ENCODE peak calls at places on chromosomes 16 and 17, in nine cellular contexts. A is tibial nerve; V is IMR-90; E is keratinocyte; Q is CD4-positive, alpha-beta T cell; Y is CD8-positive, alpha-beta T cell; W is ovary; C is GM13977; P is HCT116. U is an unnamed sample.

GRCh38 chr16:81543571-81543970 is 99.0 kb downstream of the CMIP start:
- DNase-seq in A (no peak), V (peak), E (no peak), Q (no peak), Y (no peak), W (no peak), C (no peak), P (no peak), U (no peak)

GRCh38 chr17:75327757-75328156 is 38.5 kb upstream of the SLC25A19 start:
- DNase-seq in A (no peak), V (no peak), E (no peak), Q (no peak), Y (no peak), W (no peak), C (no peak), P (no peak), U (no peak)

GRCh38 chr17:74359916-74360315 is 1.8 kb downstream of the BTBD17 start:
- DNase-seq in A (no peak), V (no peak), E (no peak), Q (no peak), Y (no peak), W (no peak), C (no peak), P (no peak), U (no peak)

GRCh38 chr16:1363501-1364041 is 11.8 kb downstream of the GNPTG start:
- DNase-seq in A (no peak), V (peak), E (no peak), Q (peak), Y (peak), W (no peak), C (peak), P (peak), U (peak)

GRCh38 chr17:80922580-80923160 is 69.0 kb upstream of the CHMP6 start:
- DNase-seq in A (no peak), V (no peak), E (no peak), Q (no peak), Y (no peak), W (no peak), C (no peak), P (no peak), U (no peak)

GRCh38 chr17:19939993-19940721 is 37.5 kb downstream of the AKAP10 start:
- DNase-seq in A (no peak), V (no peak), E (no peak), Q (no peak), Y (no peak), W (no peak), C (no peak), P (no peak), U (no peak)

GRCh38 chr16:51896013-51896412 is 650.9 kb downstream of the TOX3 start:
- DNase-seq in A (no peak), V (no peak), E (no peak), Q (no peak), Y (no peak), W (no peak), C (no peak), P (no peak), U (no peak)

GRCh38 chr17:33127706-33128105 is 136.1 kb downstream of the SPACA3 start:
- DNase-seq in A (no peak), V (no peak), E (peak), Q (no peak), Y (no peak), W (no peak), C (no peak), P (no peak), U (no peak)

GRCh38 chr17:56778898-56779297 is 54.8 kb downstream of the C17orf67 start:
- DNase-seq in A (no peak), V (no peak), E (no peak), Q (no peak), Y (no peak), W (no peak), C (no peak), P (no peak), U (no peak)

GRCh38 chr16:85365120-85365519 is 248.0 kb upstream of the GSE1 start:
- DNase-seq in A (no peak), V (no peak), E (no peak), Q (no peak), Y (no peak), W (no peak), C (no peak), P (no peak), U (no peak)

GRCh38 chr16:278863-279366 is 1.5 kb upstream of the ARHGDIG start:
- DNase-seq in A (no peak), V (peak), E (no peak), Q (no peak), Y (peak), W (no peak), C (peak), P (no peak), U (no peak)

GRCh38 chr17:40095944-40096791 is 4.2 kb downstream of the NR1D1 start:
- DNase-seq in A (no peak), V (peak), E (no peak), Q (peak), Y (peak), W (peak), C (peak), P (no peak), U (peak)

GRCh38 chr17:37300683-37301082 is 75.1 kb upstream of the C17orf78 start:
- DNase-seq in A (no peak), V (no peak), E (no peak), Q (no peak), Y (no peak), W (no peak), C (no peak), P (no peak), U (no peak)

GRCh38 chr17:81030726-81031570 is 4.0 kb upstream of the BAIAP2 start:
- DNase-seq in A (no peak), V (no peak), E (no peak), Q (no peak), Y (no peak), W (no peak), C (no peak), P (no peak), U (no peak)

GRCh38 chr17:63070031-63070430 is 104.0 kb downstream of the TANC2 start:
- DNase-seq in A (no peak), V (peak), E (no peak), Q (no peak), Y (no peak), W (no peak), C (no peak), P (no peak), U (no peak)

GRCh38 chr16:50399411-50399810 is 30.6 kb upstream of the BRD7 start:
- DNase-seq in A (no peak), V (no peak), E (no peak), Q (no peak), Y (no peak), W (no peak), C (no peak), P (no peak), U (no peak)

GRCh38 chr16:70526403-70526802 is 2.8 kb downstream of the SF3B3 start:
- DNase-seq in A (no peak), V (no peak), E (no peak), Q (no peak), Y (no peak), W (no peak), C (no peak), P (no peak), U (no peak)

GRCh38 chr17:73189417-73190099 is 3.3 kb upstream of the COG1 start:
- DNase-seq in A (no peak), V (peak), E (no peak), Q (no peak), Y (no peak), W (no peak), C (peak), P (peak), U (no peak)

GRCh38 chr16:85393674-85394510 is 219.2 kb upstream of the GSE1 start:
- DNase-seq in A (peak), V (peak), E (no peak), Q (peak), Y (peak), W (peak), C (peak), P (no peak), U (peak)

GRCh38 chr16:86604436-86605220 is 26.3 kb downstream of the FOXL1 start:
- DNase-seq in A (no peak), V (no peak), E (no peak), Q (peak), Y (peak), W (no peak), C (peak), P (no peak), U (no peak)

GRCh38 chr16:24523569-24523968 is 15.8 kb upstream of the RBBP6 start:
- DNase-seq in A (no peak), V (no peak), E (no peak), Q (no peak), Y (no peak), W (no peak), C (no peak), P (no peak), U (no peak)

GRCh38 chr16:11800385-11800718 is 3.3 kb upstream of the ZC3H7A start:
- DNase-seq in A (no peak), V (no peak), E (no peak), Q (no peak), Y (no peak), W (no peak), C (no peak), P (no peak), U (no peak)

GRCh38 chr16:54123766-54124165 is 162.8 kb downstream of the IRX3 start:
- DNase-seq in A (no peak), V (no peak), E (no peak), Q (no peak), Y (no peak), W (no peak), C (no peak), P (no peak), U (no peak)

GRCh38 chr16:90046971-90047713 is 27.9 kb upstream of the DBNDD1 start:
- DNase-seq in A (peak), V (peak), E (no peak), Q (no peak), Y (no peak), W (peak), C (peak), P (no peak), U (no peak)

GRCh38 chr16:17476414-17477259 is 5.9 kb upstream of the XYLT1 start:
- DNase-seq in A (no peak), V (peak), E (peak), Q (peak), Y (peak), W (peak), C (peak), P (peak), U (no peak)

GRCh38 chr17:40474419-40475002 is 26.9 kb downstream of the TNS4 start:
- DNase-seq in A (no peak), V (no peak), E (peak), Q (no peak), Y (no peak), W (peak), C (no peak), P (no peak), U (no peak)

GRCh38 chr17:51165680-51166197 is 472 bp upstream of the NME2 start:
- DNase-seq in A (no peak), V (peak), E (no peak), Q (no peak), Y (peak), W (no peak), C (no peak), P (no peak), U (no peak)

GRCh38 chr16:11857161-11857560 is 5.8 kb upstream of the RSL1D1 start:
- DNase-seq in A (no peak), V (peak), E (no peak), Q (no peak), Y (no peak), W (no peak), C (no peak), P (no peak), U (no peak)

GRCh38 chr17:64003526-64004121 is 5.5 kb downstream of the PRR29 start:
- DNase-seq in A (no peak), V (no peak), E (no peak), Q (no peak), Y (no peak), W (no peak), C (peak), P (no peak), U (no peak)

GRCh38 chr17:49969134-49969759 is at the start of gene DLX4:
- DNase-seq in A (no peak), V (no peak), E (no peak), Q (no peak), Y (peak), W (no peak), C (peak), P (no peak), U (no peak)

GRCh38 chr16:7333326-7333725 is 681 bp downstream of the RBFOX1 start:
- DNase-seq in A (no peak), V (no peak), E (no peak), Q (no peak), Y (no peak), W (no peak), C (no peak), P (no peak), U (no peak)

GRCh38 chr16:73531021-73531420 is 483.1 kb upstream of the ZFHX3 start:
- DNase-seq in A (no peak), V (no peak), E (no peak), Q (no peak), Y (no peak), W (no peak), C (no peak), P (no peak), U (no peak)

GRCh38 chr17:12081720-12082119 is 61.0 kb downstream of the MAP2K4 start:
- DNase-seq in A (no peak), V (no peak), E (no peak), Q (no peak), Y (no peak), W (no peak), C (no peak), P (no peak), U (no peak)

GRCh38 chr16:53085539-53086450 is 31.0 kb downstream of the CHD9 start:
- DNase-seq in A (no peak), V (no peak), E (no peak), Q (no peak), Y (no peak), W (peak), C (no peak), P (no peak), U (no peak)

GRCh38 chr16:31181102-31181830 is 1.3 kb downstream of the FUS start:
- DNase-seq in A (peak), V (peak), E (no peak), Q (no peak), Y (peak), W (peak), C (no peak), P (no peak), U (peak)

GRCh38 chr17:77329741-77330531 is 189.2 kb downstream of the SEC14L1 start:
- DNase-seq in A (peak), V (no peak), E (no peak), Q (peak), Y (no peak), W (peak), C (no peak), P (no peak), U (no peak)

GRCh38 chr17:81870155-81870977 is 771 bp downstream of the ARHGDIA start:
- DNase-seq in A (no peak), V (peak), E (no peak), Q (peak), Y (peak), W (peak), C (peak), P (no peak), U (peak)

GRCh38 chr17:1076299-1076981 is 79.5 kb downstream of the TIMM22 start:
- DNase-seq in A (no peak), V (no peak), E (no peak), Q (no peak), Y (no peak), W (no peak), C (no peak), P (no peak), U (no peak)

GRCh38 chr17:2101448-2102257 is 46.8 kb downstream of the HIC1 start:
- DNase-seq in A (no peak), V (no peak), E (no peak), Q (peak), Y (peak), W (no peak), C (no peak), P (peak), U (no peak)

GRCh38 chr17:17109896-17110295 is 67.6 kb downstream of the MPRIP start:
- DNase-seq in A (peak), V (no peak), E (no peak), Q (no peak), Y (peak), W (no peak), C (no peak), P (no peak), U (no peak)
- TF ChIP-seq CTCF in A (no peak), V (no peak), E (no peak), Q (no peak), Y (no peak), W (no peak), C (no peak), P (no peak), U (no peak)

GRCh38 chr16:82748026-82748425 is 121.3 kb downstream of the CDH13 start:
- DNase-seq in A (no peak), V (peak), E (no peak), Q (no peak), Y (no peak), W (no peak), C (no peak), P (no peak), U (no peak)
- TF ChIP-seq CTCF in A (no peak), V (peak), E (no peak), Q (no peak), Y (no peak), W (no peak), C (no peak), P (no peak), U (no peak)

GRCh38 chr17:4005296-4006164 is 41.3 kb upstream of the ATP2A3 start:
- DNase-seq in A (no peak), V (no peak), E (no peak), Q (no peak), Y (no peak), W (no peak), C (no peak), P (no peak), U (no peak)

GRCh38 chr17:4003131-4003500 is 38.9 kb upstream of the ATP2A3 start:
- DNase-seq in A (no peak), V (no peak), E (no peak), Q (no peak), Y (no peak), W (no peak), C (no peak), P (no peak), U (no peak)

GRCh38 chr17:4006165-4006589 is 41.9 kb upstream of the ATP2A3 start:
- DNase-seq in A (no peak), V (no peak), E (no peak), Q (no peak), Y (no peak), W (no peak), C (no peak), P (no peak), U (no peak)

GRCh38 chr17:4003501-4004421 is 39.5 kb upstream of the ATP2A3 start:
- DNase-seq in A (no peak), V (no peak), E (no peak), Q (no peak), Y (no peak), W (no peak), C (no peak), P (no peak), U (no peak)

DNA sequence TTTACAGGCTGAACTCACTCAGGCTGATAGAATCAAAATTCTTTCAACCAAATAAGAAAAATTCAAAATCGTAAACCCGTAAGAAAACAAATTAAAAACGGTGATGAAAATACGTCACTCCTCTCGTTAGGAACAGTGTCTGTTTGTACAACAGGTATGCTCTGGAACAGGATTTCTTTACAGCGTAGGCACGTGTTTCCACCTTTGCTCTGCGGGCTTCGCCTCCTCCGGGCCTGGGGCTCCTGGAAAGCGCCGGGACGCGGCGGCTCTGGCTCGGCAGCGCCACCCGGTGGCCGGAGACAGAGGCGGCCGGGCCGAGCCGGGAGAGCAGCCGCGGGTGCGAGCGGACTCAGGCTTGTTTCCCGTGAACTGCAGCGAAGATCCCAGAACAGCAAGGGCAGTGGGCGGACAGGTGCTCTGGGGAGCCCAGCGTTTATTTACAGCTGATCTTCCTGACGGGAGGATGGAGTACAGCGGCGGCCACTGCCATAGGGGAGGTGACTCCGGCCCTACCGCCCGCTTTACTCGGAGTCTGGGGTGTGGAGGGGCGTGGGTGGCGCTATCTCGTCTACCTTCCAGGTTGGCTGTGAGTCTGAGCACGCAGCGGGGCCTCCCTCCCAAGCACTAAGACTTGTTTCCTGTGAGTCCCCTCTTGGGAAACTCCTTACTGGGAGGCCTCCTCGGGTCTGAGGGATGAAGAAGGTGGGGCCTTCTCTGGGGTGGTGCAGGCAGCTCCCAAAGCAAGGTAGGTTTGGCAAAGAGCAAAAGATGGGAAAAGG is 40.5 kb upstream of the ATP2A3 start:
- DNase-seq in A (no peak), V (no peak), E (no peak), Q (peak), Y (peak), W (peak), C (peak), P (peak), U (peak)
- TF ChIP-seq CTCF in A (peak), V (peak), E (peak), Q (peak), Y (peak), W (peak), C (peak), P (peak), U (peak)

GRCh38 chr16:30063893-30064745 is 1.4 kb upstream of the ALDOA start:
- DNase-seq in A (peak), V (peak), E (no peak), Q (peak), Y (peak), W (peak), C (peak), P (no peak), U (peak)
- TF ChIP-seq CTCF in A (peak), V (peak), E (peak), Q (peak), Y (peak), W (peak), C (peak), P (peak), U (peak)

DNA sequence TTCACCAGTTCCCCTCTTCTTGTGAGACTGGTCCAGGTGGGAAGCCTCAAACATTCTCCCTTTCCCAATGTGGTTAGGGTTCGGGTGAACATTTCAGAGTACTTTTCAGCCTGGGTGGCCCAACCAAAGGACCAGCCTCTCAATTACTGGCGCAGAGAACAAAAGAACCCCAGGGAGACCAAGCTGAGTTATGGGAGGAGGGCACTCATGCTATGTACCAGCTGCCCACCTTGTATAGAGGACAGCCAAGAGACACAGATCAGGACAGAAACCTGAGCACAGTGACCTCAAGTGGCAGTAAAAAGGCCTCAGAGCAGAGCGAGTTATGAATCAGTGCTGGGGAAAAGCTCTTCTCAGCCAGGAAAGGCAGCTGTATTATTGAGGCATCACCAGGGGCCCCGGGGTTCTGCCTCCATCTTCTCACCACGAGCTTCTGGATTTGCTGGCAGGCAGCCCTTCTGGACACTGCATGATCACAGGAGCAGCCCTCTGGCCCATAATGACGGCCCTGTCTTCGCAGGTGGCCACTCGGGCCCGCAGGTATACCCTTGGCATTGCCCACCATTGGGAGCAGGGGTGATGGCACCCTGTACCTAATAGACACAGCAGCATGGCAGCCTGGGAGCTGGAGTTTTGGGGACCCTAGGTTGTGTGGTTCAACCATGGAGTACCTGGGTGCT is 3.8 kb downstream of the G6PC3 start:
- DNase-seq in A (no peak), V (peak), E (no peak), Q (no peak), Y (no peak), W (no peak), C (no peak), P (no peak), U (no peak)
- TF ChIP-seq CTCF in A (no peak), V (peak), E (no peak), Q (no peak), Y (no peak), W (no peak), C (no peak), P (no peak), U (no peak)

GRCh38 chr17:17693253-17693954 is 12.1 kb downstream of the RAI1 start:
- DNase-seq in A (no peak), V (no peak), E (no peak), Q (no peak), Y (no peak), W (peak), C (no peak), P (no peak), U (peak)
- TF ChIP-seq CTCF in A (no peak), V (no peak), E (no peak), Q (no peak), Y (no peak), W (no peak), C (no peak), P (no peak), U (no peak)